ENCODE peak calls at places on chromosomes 11 and 22, in ten cellular contexts. L, C, G, F, V, X, I, T, Y and B are unnamed samples.

GRCh38 chr11:116086426-116086825 is 582.2 kb upstream of the CADM1 start:
- DNase-seq in X (no peak), I (no peak), Y (no peak), T (no peak), L (no peak), G (no peak), F (no peak), V (no peak), C (no peak), B (no peak)

GRCh38 chr11:114163830-114164401 is 104.4 kb downstream of the ZBTB16 start:
- DNase-seq in X (no peak), I (no peak), V (no peak), T (no peak), Y (no peak), L (no peak), G (no peak), C (no peak), F (no peak), B (no peak)

GRCh38 chr11:84909740-84910139 is 717.4 kb downstream of the DLG2 start:
- DNase-seq in X (no peak), G (no peak), T (no peak), I (no peak), C (no peak), F (no peak), Y (no peak), L (no peak), V (no peak), B (peak; percentile 45)

GRCh38 chr11:126703661-126704060 is 296.9 kb downstream of the KIRREL3 start:
- DNase-seq in T (no peak), X (no peak), I (no peak), G (no peak), C (peak; percentile 55), Y (no peak), L (no peak), F (no peak), V (no peak), B (no peak)

GRCh38 chr22:20031732-20032406 is 11.0 kb downstream of the TANGO2 start:
- DNase-seq in F (no peak), V (no peak), I (no peak), G (no peak), X (no peak), T (no peak), Y (no peak), C (no peak), L (no peak), B (peak; percentile 48)

GRCh38 chr11:131122448-131122847 is 206.2 kb upstream of the SNX19 start:
- DNase-seq in Y (no peak), X (no peak), T (no peak), L (no peak), I (no peak), C (no peak), V (no peak), G (no peak), F (no peak), B (no peak)

GRCh38 chr11:76803811-76804600 is 20.9 kb downstream of the TSKU start:
- DNase-seq in T (no peak), V (peak; percentile 41), I (no peak), X (peak; percentile 46), G (no peak), L (peak; percentile 46), F (no peak), Y (no peak), C (no peak), B (peak; percentile 92)

GRCh38 chr11:17208257-17208999 is 642 bp upstream of the PIK3C2A start:
- DNase-seq in L (peak; percentile 59), I (peak; percentile 75), X (peak; percentile 72), F (no peak), V (no peak), G (peak; percentile 85), T (peak; percentile 81), C (peak; percentile 74), Y (peak; percentile 67), B (no peak)

GRCh38 chr11:87097582-87097981 is 59.8 kb downstream of the TMEM135 start:
- DNase-seq in L (peak; percentile 27), Y (peak; percentile 96), X (peak; percentile 13), F (peak; percentile 19), V (no peak), I (peak; percentile 34), C (peak; percentile 1), T (peak; percentile 6), G (no peak), B (no peak)

GRCh38 chr22:38843716-38844660 is at the start of gene NPTXR:
- DNase-seq in F (peak; percentile 54), L (peak; percentile 31), C (no peak), V (no peak), I (peak; percentile 68), X (no peak), G (no peak), Y (no peak), T (peak; percentile 25), B (peak; percentile 97)

GRCh38 chr22:26170112-26170492 is 840 bp downstream of the SEZ6L start:
- DNase-seq in C (no peak), V (no peak), X (no peak), Y (no peak), L (no peak), T (no peak), G (no peak), I (no peak), F (no peak), B (no peak)

GRCh38 chr11:59158206-59159068 is 13.5 kb upstream of the DTX4 start:
- DNase-seq in I (peak; percentile 62), L (peak; percentile 75), Y (peak; percentile 89), G (peak; percentile 49), X (peak; percentile 82), T (peak; percentile 79), C (peak; percentile 45), V (no peak), F (peak; percentile 45), B (no peak)

GRCh38 chr11:61814958-61815789 is 1.6 kb downstream of the FADS1 start:
- DNase-seq in Y (peak; percentile 66), G (peak; percentile 56), F (peak; percentile 91), T (peak; percentile 64), L (peak; percentile 95), C (peak; percentile 96), X (peak; percentile 97), V (peak; percentile 94), I (peak; percentile 91), B (peak; percentile 100)

GRCh38 chr11:13896990-13897353 is 65.6 kb upstream of the SPON1 start:
- DNase-seq in I (no peak), L (no peak), C (no peak), V (no peak), T (no peak), G (no peak), Y (no peak), X (no peak), F (no peak), B (no peak)

GRCh38 chr11:27710536-27710935 is 10.3 kb upstream of the BDNF start:
- DNase-seq in I (no peak), X (no peak), T (no peak), V (no peak), Y (no peak), F (no peak), C (no peak), L (peak; percentile 85), G (no peak), B (no peak)

GRCh38 chr11:68976563-68976962 is 4.2 kb downstream of the MRGPRD start:
- DNase-seq in L (peak; percentile 7), I (no peak), F (no peak), G (no peak), T (no peak), C (no peak), X (peak; percentile 58), V (peak; percentile 35), Y (no peak), B (peak; percentile 46)

GRCh38 chr22:43441751-43442150 is 29.9 kb downstream of the MPPED1 start:
- DNase-seq in V (peak; percentile 32), T (no peak), X (no peak), C (no peak), Y (no peak), L (no peak), G (no peak), I (no peak), F (no peak), B (peak; percentile 73)

GRCh38 chr11:84884836-84885235 is 742.3 kb downstream of the DLG2 start:
- DNase-seq in L (no peak), X (no peak), F (no peak), T (no peak), C (no peak), V (no peak), Y (no peak), G (no peak), I (no peak), B (no peak)

GRCh38 chr11:102073253-102073652 is 26.0 kb downstream of the CFAP300 start:
- DNase-seq in X (no peak), Y (no peak), L (no peak), C (no peak), F (no peak), I (no peak), T (no peak), V (no peak), G (no peak), B (no peak)

GRCh38 chr11:123707606-123708205 is 33.8 kb downstream of the ZNF202 start:
- DNase-seq in C (peak; percentile 28), L (peak; percentile 77), X (peak; percentile 79), T (peak; percentile 61), Y (peak; percentile 83), I (peak; percentile 66), V (no peak), G (peak; percentile 51), F (peak; percentile 66), B (peak; percentile 80)

GRCh38 chr11:2675540-2675939 is 24.3 kb downstream of the KCNQ1OT1 start:
- DNase-seq in C (no peak), L (no peak), X (no peak), G (no peak), V (peak; percentile 64), I (no peak), T (no peak), Y (no peak), F (no peak), B (peak; percentile 37)

GRCh38 chr11:118614511-118614910 is 7.1 kb downstream of the PHLDB1 start:
- DNase-seq in G (no peak), T (no peak), V (peak; percentile 51), F (no peak), X (no peak), C (no peak), Y (no peak), I (no peak), L (no peak), B (no peak)

GRCh38 chr11:45289369-45289768 is 3.2 kb upstream of the SYT13 start:
- DNase-seq in F (no peak), I (peak; percentile 62), L (peak; percentile 65), Y (no peak), C (peak; percentile 85), G (no peak), T (no peak), X (peak; percentile 36), V (no peak), B (peak; percentile 93)

GRCh38 chr22:38935023-38935422 is 22.4 kb upstream of the APOBEC3A start:
- DNase-seq in C (peak; percentile 14), T (peak; percentile 95), I (peak; percentile 23), G (peak; percentile 57), L (no peak), Y (no peak), X (no peak), V (no peak), F (no peak), B (no peak)

GRCh38 chr11:35099278-35100018 is 39.5 kb upstream of the CD44 start:
- DNase-seq in G (no peak), I (peak; percentile 52), Y (no peak), T (no peak), L (peak; percentile 69), V (no peak), F (no peak), X (peak; percentile 89), C (peak; percentile 37), B (no peak)

GRCh38 chr11:74024630-74025029 is 15.7 kb upstream of the UCP3 start:
- DNase-seq in G (no peak), Y (no peak), C (peak; percentile 15), I (peak; percentile 13), F (no peak), L (peak; percentile 92), T (no peak), V (no peak), X (peak; percentile 88), B (no peak)

GRCh38 chr11:63866211-63866610 is 27.3 kb downstream of the MARK2 start:
- DNase-seq in L (peak; percentile 61), T (peak; percentile 22), C (no peak), V (no peak), X (peak; percentile 64), G (no peak), I (peak; percentile 30), Y (peak; percentile 67), F (no peak), B (no peak)

GRCh38 chr22:20084547-20085413 is 4.7 kb downstream of the DGCR8 start:
- DNase-seq in Y (peak; percentile 41), I (no peak), G (no peak), T (no peak), L (no peak), F (peak; percentile 49), X (peak; percentile 8), C (no peak), V (peak; percentile 74), B (peak; percentile 82)